ENCODE peak calls at places on chromosomes 6 and 20, in eight cellular contexts. Y is AML-193; N is NCI-H774; P is iPS-NIHi11; S is stimulated activated CD4-positive, alpha-beta T cell treated with anti-CD3 and anti-CD28 coated beads, Interleukin-1b, Interleukin-23, amount 100 ng/mL, for 48 hours; Q is A673; J is A549; U is KBM-7. G is an unnamed sample.

GRCh38 chr6:48067148-48067709 is 43.8 kb downstream of the PTCHD4 start:
- DNase-seq in U (no peak), Q (no peak), J (no peak), Y (no peak), P (no peak), S (no peak), N (no peak), G (no peak)

GRCh38 chr20:3580412-3580811 is 82.8 kb downstream of the GFRA4 start:
- DNase-seq in Y (no peak), S (no peak), J (no peak), P (peak), U (no peak), N (no peak), Q (no peak), G (no peak)

GRCh38 chr6:5012531-5012930 is 8.7 kb upstream of the RPP40 start:
- DNase-seq in Y (no peak), J (no peak), Q (no peak), S (no peak), P (no peak), U (peak), N (no peak), G (no peak)

GRCh38 chr6:122381494-122382083 is 17.9 kb upstream of the HSF2 start:
- DNase-seq in J (peak), P (peak), U (peak), Q (peak), S (peak), Y (peak), N (peak), G (peak)

GRCh38 chr6:115071962-115072361 is 729.1 kb upstream of the HS3ST5 start:
- DNase-seq in N (no peak), Y (no peak), J (no peak), Q (no peak), S (no peak), P (no peak), U (no peak), G (no peak)

GRCh38 chr20:18524646-18525045 is 16.9 kb downstream of the SEC23B start:
- DNase-seq in Y (no peak), N (no peak), P (no peak), J (peak), S (no peak), Q (no peak), U (no peak), G (no peak)

GRCh38 chr20:59153355-59153681 is 10.3 kb upstream of the ZNF831 start:
- DNase-seq in Q (no peak), U (no peak), N (no peak), Y (no peak), P (no peak), S (no peak), J (no peak), G (no peak)

GRCh38 chr6:160110724-160111123 is 10.9 kb upstream of the SLC22A1 start:
- DNase-seq in Y (no peak), N (no peak), J (no peak), Q (no peak), S (no peak), P (no peak), U (no peak), G (no peak)

GRCh38 chr20:61450549-61450948 is 198.5 kb downstream of the CDH4 start:
- DNase-seq in J (no peak), Y (no peak), Q (no peak), U (no peak), P (no peak), S (no peak), N (no peak), G (no peak)

GRCh38 chr6:11412011-11412424 is 125.5 kb upstream of the TMEM170B start:
- DNase-seq in S (no peak), P (no peak), Q (peak), N (no peak), J (no peak), Y (no peak), U (peak), G (no peak)

GRCh38 chr6:3913077-3913957 is 64.1 kb downstream of the FAM50B start:
- DNase-seq in Q (peak), N (peak), U (no peak), P (peak), S (no peak), J (peak), Y (no peak), G (no peak)

GRCh38 chr6:157964139-157964538 is 17.5 kb upstream of the SYNJ2 start:
- DNase-seq in Q (no peak), S (no peak), U (no peak), N (no peak), Y (no peak), P (no peak), J (no peak), G (no peak)